ENCODE peak calls at places on chromosomes 13 and 19, in five cellular contexts. One of them, this sample, is unnamed.

GRCh38 chr13:31587696-31588266 is 151.5 kb upstream of the RXFP2 start:
- DNase-seq in substantia nigra: no peak
- DNase-seq in activated gamma-delta T cell treated with Interleukin-2 at 50 U/mL for 16 hours: no peak
- DNase-seq in aorta: no peak
- DNase-seq in colonic mucosa: no peak
- DNase-seq in this sample: no peak

GRCh38 chr19:19131989-19132388 is 6.3 kb downstream of the TMEM161A start:
- DNase-seq in substantia nigra: no peak
- DNase-seq in activated gamma-delta T cell treated with Interleukin-2 at 50 U/mL for 16 hours: no peak
- DNase-seq in aorta: no peak
- DNase-seq in colonic mucosa: no peak
- DNase-seq in this sample: no peak

GRCh38 chr19:45769821-45770191 is 754 bp upstream of the SIX5 start:
- DNase-seq in substantia nigra: peak; percentile 65
- DNase-seq in activated gamma-delta T cell treated with Interleukin-2 at 50 U/mL for 16 hours: no peak
- DNase-seq in aorta: no peak
- DNase-seq in colonic mucosa: peak; percentile 68
- DNase-seq in this sample: no peak

GRCh38 chr13:98959775-98960325 is 18.0 kb downstream of the DOCK9 start:
- DNase-seq in substantia nigra: no peak
- DNase-seq in activated gamma-delta T cell treated with Interleukin-2 at 50 U/mL for 16 hours: no peak
- DNase-seq in aorta: no peak
- DNase-seq in colonic mucosa: no peak
- DNase-seq in this sample: no peak

GRCh38 chr13:59533561-59534337 is 630.0 kb downstream of the DIAPH3 start:
- DNase-seq in substantia nigra: no peak
- DNase-seq in activated gamma-delta T cell treated with Interleukin-2 at 50 U/mL for 16 hours: no peak
- DNase-seq in aorta: no peak
- DNase-seq in colonic mucosa: no peak
- DNase-seq in this sample: no peak

GRCh38 chr13:34469212-34469983 is 472.7 kb upstream of the NBEA start:
- DNase-seq in substantia nigra: no peak
- DNase-seq in activated gamma-delta T cell treated with Interleukin-2 at 50 U/mL for 16 hours: no peak
- DNase-seq in aorta: no peak
- DNase-seq in colonic mucosa: no peak
- DNase-seq in this sample: no peak

GRCh38 chr13:27035892-27036235 is 135.7 kb downstream of the USP12 start:
- DNase-seq in substantia nigra: no peak
- DNase-seq in activated gamma-delta T cell treated with Interleukin-2 at 50 U/mL for 16 hours: no peak
- DNase-seq in aorta: no peak
- DNase-seq in colonic mucosa: no peak
- DNase-seq in this sample: no peak

GRCh38 chr19:34881982-34882381 is 44.7 kb upstream of the ZNF30 start:
- DNase-seq in substantia nigra: no peak
- DNase-seq in activated gamma-delta T cell treated with Interleukin-2 at 50 U/mL for 16 hours: no peak
- DNase-seq in aorta: no peak
- DNase-seq in colonic mucosa: no peak
- DNase-seq in this sample: no peak

GRCh38 chr19:47713046-47714021 is at the start of gene EHD2:
- DNase-seq in substantia nigra: peak; percentile 49
- DNase-seq in activated gamma-delta T cell treated with Interleukin-2 at 50 U/mL for 16 hours: peak; percentile 38
- DNase-seq in aorta: peak; percentile 93
- DNase-seq in colonic mucosa: peak; percentile 56
- DNase-seq in this sample: no peak

GRCh38 chr19:8161135-8161646 is 11.8 kb upstream of the FBN3 start:
- DNase-seq in substantia nigra: peak; percentile 31
- DNase-seq in activated gamma-delta T cell treated with Interleukin-2 at 50 U/mL for 16 hours: no peak
- DNase-seq in aorta: no peak
- DNase-seq in colonic mucosa: no peak
- DNase-seq in this sample: no peak

GRCh38 chr19:5694952-5695648 is 5.0 kb downstream of the RPL36 start:
- DNase-seq in substantia nigra: no peak
- DNase-seq in activated gamma-delta T cell treated with Interleukin-2 at 50 U/mL for 16 hours: no peak
- DNase-seq in aorta: no peak
- DNase-seq in colonic mucosa: no peak
- DNase-seq in this sample: no peak

GRCh38 chr19:20664917-20665781 is 3.8 kb upstream of the ZNF626 start:
- DNase-seq in substantia nigra: peak; percentile 50
- DNase-seq in activated gamma-delta T cell treated with Interleukin-2 at 50 U/mL for 16 hours: no peak
- DNase-seq in aorta: peak; percentile 76
- DNase-seq in colonic mucosa: peak; percentile 16
- DNase-seq in this sample: no peak

GRCh38 chr19:30693179-30693578 is 321.0 kb downstream of the ZNF536 start:
- DNase-seq in substantia nigra: no peak
- DNase-seq in activated gamma-delta T cell treated with Interleukin-2 at 50 U/mL for 16 hours: no peak
- DNase-seq in aorta: no peak
- DNase-seq in colonic mucosa: no peak
- DNase-seq in this sample: no peak